ENCODE peak calls at places on chromosomes 4 and X, in five cellular contexts. One of them, this sample, is unnamed.
A peak's percentile ranks its signal among the peaks of the same experiment; 100 is the strongest.

GRCh38 chrX:68721546-68721945 is 74.1 kb downstream of the STARD8 start:
- DNase-seq in GM10248: no peak
- DNase-seq in astrocyte of the spinal cord: no peak
- DNase-seq in heart left ventricle: no peak
- DNase-seq in body of pancreas: peak; percentile 10
- DNase-seq in this sample: no peak

GRCh38 chr4:98778206-98778605 is 119.8 kb upstream of the TSPAN5 start:
- DNase-seq in GM10248: no peak
- DNase-seq in astrocyte of the spinal cord: peak; percentile 68
- DNase-seq in heart left ventricle: no peak
- DNase-seq in body of pancreas: no peak
- DNase-seq in this sample: peak; percentile 92

GRCh38 chr4:11724731-11725130 is 296.0 kb upstream of the HS3ST1 start:
- DNase-seq in GM10248: no peak
- DNase-seq in astrocyte of the spinal cord: peak; percentile 68
- DNase-seq in heart left ventricle: no peak
- DNase-seq in body of pancreas: no peak
- DNase-seq in this sample: peak; percentile 41

GRCh38 chr4:172009461-172009860 is 196.3 kb downstream of the GALNTL6 start:
- DNase-seq in GM10248: no peak
- DNase-seq in astrocyte of the spinal cord: peak; percentile 27
- DNase-seq in heart left ventricle: no peak
- DNase-seq in body of pancreas: no peak
- DNase-seq in this sample: no peak

GRCh38 chr4:152316969-152317368 is 218.9 kb downstream of the FBXW7 start:
- DNase-seq in GM10248: no peak
- DNase-seq in astrocyte of the spinal cord: peak; percentile 54
- DNase-seq in heart left ventricle: no peak
- DNase-seq in body of pancreas: no peak
- DNase-seq in this sample: peak; percentile 9

GRCh38 chr4:74623041-74623440 is 171.3 kb downstream of the BTC start:
- DNase-seq in GM10248: peak; percentile 10
- DNase-seq in astrocyte of the spinal cord: no peak
- DNase-seq in heart left ventricle: no peak
- DNase-seq in body of pancreas: no peak
- DNase-seq in this sample: peak; percentile 87

GRCh38 chr4:140857111-140857510 is 100.9 kb upstream of the TBC1D9 start:
- DNase-seq in GM10248: no peak
- DNase-seq in astrocyte of the spinal cord: no peak
- DNase-seq in heart left ventricle: no peak
- DNase-seq in body of pancreas: no peak
- DNase-seq in this sample: no peak

GRCh38 chr4:41814565-41814964 is 66.0 kb upstream of the PHOX2B start:
- DNase-seq in GM10248: no peak
- DNase-seq in astrocyte of the spinal cord: peak; percentile 1
- DNase-seq in heart left ventricle: no peak
- DNase-seq in body of pancreas: peak; percentile 16
- DNase-seq in this sample: peak; percentile 17

GRCh38 chr4:6972911-6973310 is 63.3 kb downstream of the TBC1D14 start:
- DNase-seq in GM10248: no peak
- DNase-seq in astrocyte of the spinal cord: no peak
- DNase-seq in heart left ventricle: no peak
- DNase-seq in body of pancreas: no peak
- DNase-seq in this sample: no peak

GRCh38 chr4:52822583-52823477 is 39.3 kb upstream of the RASL11B start:
- DNase-seq in GM10248: no peak
- DNase-seq in astrocyte of the spinal cord: peak; percentile 67
- DNase-seq in heart left ventricle: no peak
- DNase-seq in body of pancreas: no peak
- DNase-seq in this sample: peak; percentile 74

GRCh38 chr4:27819261-27819660 is 958.6 kb downstream of the STIM2 start:
- DNase-seq in GM10248: no peak
- DNase-seq in astrocyte of the spinal cord: peak; percentile 28
- DNase-seq in heart left ventricle: no peak
- DNase-seq in body of pancreas: no peak
- DNase-seq in this sample: no peak

GRCh38 chrX:18491601-18492000 is 66.2 kb downstream of the CDKL5 start:
- DNase-seq in GM10248: no peak
- DNase-seq in astrocyte of the spinal cord: no peak
- DNase-seq in heart left ventricle: no peak
- DNase-seq in body of pancreas: no peak
- DNase-seq in this sample: no peak

GRCh38 chr4:25702848-25703247 is 47.2 kb downstream of the SLC34A2 start:
- DNase-seq in GM10248: no peak
- DNase-seq in astrocyte of the spinal cord: peak; percentile 72
- DNase-seq in heart left ventricle: no peak
- DNase-seq in body of pancreas: no peak
- DNase-seq in this sample: peak; percentile 75

GRCh38 chrX:78886550-78886949 is 58.6 kb upstream of the P2RY10 start:
- DNase-seq in GM10248: peak; percentile 20
- DNase-seq in astrocyte of the spinal cord: peak; percentile 5
- DNase-seq in heart left ventricle: no peak
- DNase-seq in body of pancreas: no peak
- DNase-seq in this sample: peak; percentile 1
- TF ChIP-seq CTCF in GM10248: peak; percentile 30
- TF ChIP-seq CTCF in astrocyte of the spinal cord: peak; percentile 27
- TF ChIP-seq CTCF in heart left ventricle: peak; percentile 37
- TF ChIP-seq CTCF in body of pancreas: no peak
- TF ChIP-seq CTCF in this sample: peak; percentile 18

GRCh38 chr4:139563515-139563914 is 7.5 kb upstream of the SETD7 start:
- DNase-seq in GM10248: no peak
- DNase-seq in astrocyte of the spinal cord: no peak
- DNase-seq in heart left ventricle: no peak
- DNase-seq in body of pancreas: no peak
- DNase-seq in this sample: no peak

GRCh38 chr4:139562839-139563238 is 6.8 kb upstream of the SETD7 start:
- DNase-seq in GM10248: no peak
- DNase-seq in astrocyte of the spinal cord: no peak
- DNase-seq in heart left ventricle: no peak
- DNase-seq in body of pancreas: no peak
- DNase-seq in this sample: no peak

GRCh38 chr4:139568206-139568969 is 12.4 kb upstream of the SETD7 start:
- DNase-seq in GM10248: no peak
- DNase-seq in astrocyte of the spinal cord: no peak
- DNase-seq in heart left ventricle: no peak
- DNase-seq in body of pancreas: no peak
- DNase-seq in this sample: no peak

GRCh38 chr4:139562067-139562684 is 6.2 kb upstream of the SETD7 start:
- DNase-seq in GM10248: no peak
- DNase-seq in astrocyte of the spinal cord: no peak
- DNase-seq in heart left ventricle: no peak
- DNase-seq in body of pancreas: no peak
- DNase-seq in this sample: no peak

GRCh38 chr4:139564502-139564901 is 8.5 kb upstream of the SETD7 start:
- DNase-seq in GM10248: no peak
- DNase-seq in astrocyte of the spinal cord: no peak
- DNase-seq in heart left ventricle: no peak
- DNase-seq in body of pancreas: no peak
- DNase-seq in this sample: peak; percentile 19
- TF ChIP-seq CTCF in GM10248: no peak
- TF ChIP-seq CTCF in astrocyte of the spinal cord: peak; percentile 20
- TF ChIP-seq CTCF in heart left ventricle: peak; percentile 12
- TF ChIP-seq CTCF in body of pancreas: no peak
- TF ChIP-seq CTCF in this sample: peak; percentile 10

GRCh38 chr4:79241846-79242245 is 84.0 kb downstream of the NAA11 start:
- DNase-seq in GM10248: no peak
- DNase-seq in astrocyte of the spinal cord: peak; percentile 42
- DNase-seq in heart left ventricle: peak; percentile 9
- DNase-seq in body of pancreas: no peak
- DNase-seq in this sample: peak; percentile 40
- TF ChIP-seq CTCF in GM10248: no peak
- TF ChIP-seq CTCF in astrocyte of the spinal cord: peak; percentile 30
- TF ChIP-seq CTCF in heart left ventricle: peak; percentile 10
- TF ChIP-seq CTCF in body of pancreas: no peak
- TF ChIP-seq CTCF in this sample: peak; percentile 2

GRCh38 chrX:16469870-16470269 is 180.1 kb upstream of the S100G start:
- DNase-seq in GM10248: no peak
- DNase-seq in astrocyte of the spinal cord: no peak
- DNase-seq in heart left ventricle: no peak
- DNase-seq in body of pancreas: no peak
- DNase-seq in this sample: no peak
- TF ChIP-seq CTCF in GM10248: no peak
- TF ChIP-seq CTCF in astrocyte of the spinal cord: peak; percentile 1
- TF ChIP-seq CTCF in heart left ventricle: no peak
- TF ChIP-seq CTCF in body of pancreas: no peak
- TF ChIP-seq CTCF in this sample: no peak

DNA sequence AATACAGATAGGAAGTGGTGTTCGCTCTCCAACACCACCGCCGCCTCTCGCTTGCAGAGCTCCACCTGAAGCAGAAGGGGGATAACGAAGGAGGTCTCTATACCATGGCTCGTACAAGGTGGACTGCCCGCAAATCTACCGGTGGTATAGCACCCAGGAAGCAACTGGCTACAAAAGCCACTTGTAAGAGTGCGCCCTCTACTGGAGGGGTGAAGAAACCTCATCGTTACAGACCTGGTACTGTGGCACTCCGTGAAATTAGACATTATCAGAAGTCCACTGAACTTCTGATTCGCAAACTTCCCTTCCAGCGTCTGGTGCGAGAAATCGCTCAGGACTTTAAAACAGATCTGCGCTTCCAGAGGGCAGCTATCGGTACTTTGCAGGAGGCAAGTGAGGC is 5.2 kb upstream of the BMP15 start:
- DNase-seq in GM10248: no peak
- DNase-seq in astrocyte of the spinal cord: no peak
- DNase-seq in heart left ventricle: no peak
- DNase-seq in body of pancreas: no peak
- DNase-seq in this sample: peak; percentile 0
- TF ChIP-seq CTCF in GM10248: no peak
- TF ChIP-seq CTCF in astrocyte of the spinal cord: peak; percentile 19
- TF ChIP-seq CTCF in heart left ventricle: peak; percentile 10
- TF ChIP-seq CTCF in body of pancreas: no peak
- TF ChIP-seq CTCF in this sample: peak; percentile 22

GRCh38 chrX:57451426-57452020 is 140.3 kb upstream of the ZXDB start:
- DNase-seq in GM10248: no peak
- DNase-seq in astrocyte of the spinal cord: no peak
- DNase-seq in heart left ventricle: no peak
- DNase-seq in body of pancreas: no peak
- DNase-seq in this sample: no peak

DNA sequence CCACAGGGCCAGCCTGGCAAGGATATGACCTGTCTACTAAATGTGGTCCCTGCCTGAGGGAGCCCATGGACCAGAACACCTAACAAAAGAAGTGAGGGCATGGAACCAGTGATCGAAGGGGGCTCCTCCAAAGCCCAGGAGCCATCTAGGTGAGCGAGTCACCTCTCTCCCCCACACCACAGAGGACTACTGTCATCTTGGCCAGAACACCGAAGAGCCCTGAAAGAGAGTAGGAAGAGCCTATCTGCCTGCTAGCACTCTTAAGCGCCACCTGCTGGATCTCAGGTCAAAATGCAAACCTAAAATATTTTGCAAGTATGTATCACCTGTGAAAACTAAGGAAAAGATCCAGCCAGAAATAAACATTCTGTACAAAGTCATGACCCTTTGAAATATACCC is 137.9 kb upstream of the ZXDB start:
- DNase-seq in GM10248: peak; percentile 24
- DNase-seq in astrocyte of the spinal cord: no peak
- DNase-seq in heart left ventricle: no peak
- DNase-seq in body of pancreas: no peak
- DNase-seq in this sample: peak; percentile 15
- TF ChIP-seq CTCF in GM10248: peak; percentile 20
- TF ChIP-seq CTCF in astrocyte of the spinal cord: no peak
- TF ChIP-seq CTCF in heart left ventricle: peak; percentile 46
- TF ChIP-seq CTCF in body of pancreas: no peak
- TF ChIP-seq CTCF in this sample: peak; percentile 56

This sample was measured in cardiac fibroblast.